ENCODE peak calls at places on chromosomes 12 and 14, in ten cellular contexts. Y is HepG2; Q is RWPE2; C is CD8-positive, alpha-beta T cell; K is endothelial cell; H is epithelial cell of esophagus; T is ascending aorta; I is WTC11; L is dorsolateral prefrontal cortex; F is IMR-90. D is an unnamed sample.
A peak's percentile ranks its signal among the peaks of the same experiment; 100 is the strongest.

GRCh38 chr12:96078281-96078761 is 42.9 kb upstream of the LTA4H start:
- DNase-seq in Y (no peak), Q (no peak), C (no peak), K (no peak), H (no peak), T (no peak), I (no peak), L (no peak), F (peak; percentile 15), D (no peak)

GRCh38 chr14:38138581-38139138 is 69.0 kb upstream of the SSTR1 start:
- DNase-seq in Y (no peak), Q (no peak), C (no peak), K (no peak), H (no peak), T (no peak), I (no peak), L (no peak), F (peak; percentile 68), D (no peak)

GRCh38 chr14:21056520-21057163 is 980 bp upstream of the RNASE8 start:
- DNase-seq in Y (no peak), Q (no peak), C (no peak), K (no peak), H (peak; percentile 61), T (no peak), I (no peak), L (no peak), F (no peak), D (no peak)

GRCh38 chr14:77212097-77212873 is 30.7 kb downstream of the TMEM63C start:
- DNase-seq in Y (no peak), Q (no peak), C (no peak), K (no peak), H (no peak), T (no peak), I (no peak), L (no peak), F (no peak), D (no peak)

GRCh38 chr12:84131076-84131475 is 781.5 kb downstream of the SLC6A15 start:
- DNase-seq in Y (no peak), Q (no peak), C (no peak), K (no peak), H (peak; percentile 48), T (no peak), I (no peak), L (no peak), F (peak; percentile 83), D (no peak)

GRCh38 chr14:103543721-103544626 is 15.0 kb downstream of the TRMT61A start:
- DNase-seq in Y (no peak), Q (no peak), C (no peak), K (no peak), H (no peak), T (no peak), I (no peak), L (peak; percentile 87), F (no peak), D (no peak)

GRCh38 chr12:7638064-7638763 is 27.5 kb downstream of the APOBEC1 start:
- DNase-seq in Y (no peak), Q (no peak), C (no peak), K (peak; percentile 18), H (peak; percentile 5), T (no peak), I (peak; percentile 50), L (no peak), F (no peak), D (no peak)

GRCh38 chr12:57134949-57135348 is 6.7 kb downstream of the LRP1 start:
- DNase-seq in Y (no peak), Q (no peak), C (no peak), K (no peak), H (no peak), T (no peak), I (no peak), L (no peak), F (no peak), D (no peak)

GRCh38 chr14:32561520-32561919 is 232.4 kb downstream of the AKAP6 start:
- DNase-seq in Y (no peak), Q (no peak), C (no peak), K (no peak), H (peak; percentile 13), T (no peak), I (no peak), L (no peak), F (peak; percentile 50), D (no peak)

GRCh38 chr12:4308334-4308960 is 12.6 kb upstream of the TIGAR start:
- DNase-seq in Y (no peak), Q (no peak), C (no peak), K (no peak), H (no peak), T (no peak), I (no peak), L (no peak), F (no peak), D (no peak)

GRCh38 chr14:22143360-22143759 is 445.7 kb downstream of the DAD1 start:
- DNase-seq in Y (no peak), Q (no peak), C (no peak), K (no peak), H (peak; percentile 84), T (no peak), I (no peak), L (no peak), F (peak; percentile 8), D (no peak)

GRCh38 chr14:103697601-103698379 is 17.5 kb downstream of the XRCC3 start:
- DNase-seq in Y (no peak), Q (no peak), C (no peak), K (no peak), H (no peak), T (no peak), I (no peak), L (peak; percentile 45), F (no peak), D (no peak)

GRCh38 chr12:27220057-27220987 is 23.8 kb upstream of the STK38L start:
- DNase-seq in Y (no peak), Q (no peak), C (no peak), K (no peak), H (peak; percentile 60), T (no peak), I (no peak), L (no peak), F (peak; percentile 28), D (no peak)

GRCh38 chr12:1917172-1918070 is 1.0 kb downstream of the CACNA2D4 start:
- DNase-seq in Y (no peak), Q (no peak), C (no peak), K (no peak), H (no peak), T (no peak), I (no peak), L (no peak), F (no peak), D (no peak)

GRCh38 chr14:66610154-66610563 is 102.2 kb downstream of the GPHN start:
- DNase-seq in Y (peak; percentile 7), Q (no peak), C (no peak), K (no peak), H (peak; percentile 47), T (no peak), I (no peak), L (no peak), F (peak; percentile 7), D (no peak)
- TF ChIP-seq CTCF in Y (peak; percentile 41), Q (peak; percentile 55), C (no peak), K (peak; percentile 67), H (peak; percentile 62), T (no peak), I (peak; percentile 47), L (no peak), F (peak; percentile 39), D (peak; percentile 21)

GRCh38 chr12:100044266-100044665 is 59.5 kb upstream of the ANKS1B start:
- DNase-seq in Y (no peak), Q (no peak), C (no peak), K (no peak), H (no peak), T (no peak), I (no peak), L (no peak), F (no peak), D (no peak)
- TF ChIP-seq CTCF in Y (no peak), Q (no peak), C (no peak), K (no peak), H (no peak), T (no peak), I (no peak), L (no peak), F (no peak), D (no peak)

GRCh38 chr14:78904094-78904493 is 733.9 kb downstream of the NRXN3 start:
- DNase-seq in Y (no peak), Q (no peak), C (no peak), K (no peak), H (no peak), T (no peak), I (no peak), L (no peak), F (no peak), D (no peak)
- TF ChIP-seq CTCF in Y (no peak), Q (peak; percentile 28), C (no peak), K (no peak), H (peak; percentile 10), T (no peak), I (no peak), L (no peak), F (no peak), D (no peak)

GRCh38 chr14:25381498-25381897 is 331.6 kb upstream of the STXBP6 start:
- DNase-seq in Y (peak; percentile 41), Q (no peak), C (no peak), K (no peak), H (no peak), T (no peak), I (no peak), L (no peak), F (no peak), D (no peak)
- TF ChIP-seq CTCF in Y (peak; percentile 62), Q (peak; percentile 41), C (no peak), K (peak; percentile 65), H (no peak), T (no peak), I (no peak), L (no peak), F (peak; percentile 7), D (peak; percentile 56)

GRCh38 chr14:36256131-36256801 is 64.2 kb downstream of the MBIP start:
- DNase-seq in Y (no peak), Q (no peak), C (no peak), K (no peak), H (peak; percentile 22), T (no peak), I (no peak), L (no peak), F (no peak), D (no peak)

GRCh38 chr14:36258241-36258640 is 62.2 kb downstream of the MBIP start:
- DNase-seq in Y (no peak), Q (no peak), C (no peak), K (no peak), H (no peak), T (no peak), I (no peak), L (no peak), F (no peak), D (no peak)

GRCh38 chr14:36254020-36254614 is 66.3 kb downstream of the MBIP start:
- DNase-seq in Y (peak; percentile 56), Q (no peak), C (no peak), K (no peak), H (peak; percentile 7), T (no peak), I (no peak), L (no peak), F (peak; percentile 19), D (no peak)
- TF ChIP-seq CTCF in Y (peak; percentile 43), Q (peak; percentile 30), C (no peak), K (peak; percentile 24), H (peak; percentile 26), T (no peak), I (no peak), L (no peak), F (peak; percentile 46), D (peak; percentile 30)

D was measured in progenitor cell of endocrine pancreas.